ENCODE peak calls at places on chromosomes 3 and 15, in six cellular contexts. N is HCT116, Q is H1, G is HepG2, X is GM12878, R is K562. A is an unnamed sample.

GRCh38 chr15:57684491-57685184 is 21.9 kb upstream of the POLR2M start:
- DNase-seq in G (no peak), N (no peak), Q (no peak), R (no peak), X (no peak), A (no peak)

GRCh38 chr3:14863324-14864100 is 44.8 kb downstream of the FGD5 start:
- DNase-seq in N (no peak), R (no peak), X (no peak), Q (no peak), G (no peak), A (no peak)

GRCh38 chr3:30695302-30696061 is 89.1 kb downstream of the TGFBR2 start:
- DNase-seq in G (no peak), X (no peak), R (no peak), N (no peak), Q (no peak), A (peak; percentile 58)

GRCh38 chr3:45124379-45124778 is 21.8 kb downstream of the CDCP1 start:
- DNase-seq in N (no peak), G (no peak), X (no peak), Q (no peak), R (no peak), A (no peak)

GRCh38 chr15:65603134-65603533 is 7.8 kb downstream of the INTS14 start:
- DNase-seq in N (no peak), Q (no peak), R (no peak), G (no peak), X (no peak), A (no peak)

GRCh38 chr15:90685688-90686434 is 31.3 kb upstream of the BLM start:
- DNase-seq in Q (no peak), R (peak; percentile 40), X (no peak), N (no peak), G (no peak), A (no peak)

GRCh38 chr3:175150812-175151411 is 291.8 kb downstream of the NAALADL2 start:
- DNase-seq in G (no peak), R (no peak), X (no peak), N (peak; percentile 88), Q (no peak), A (no peak)

GRCh38 chr15:68542771-68543544 is 35.8 kb upstream of the CORO2B start:
- DNase-seq in N (no peak), G (peak; percentile 32), R (no peak), X (no peak), Q (no peak), A (no peak)

GRCh38 chr15:90838066-90838465 is 30.3 kb upstream of the FURIN start:
- DNase-seq in R (no peak), X (no peak), G (no peak), Q (no peak), N (no peak), A (no peak)

GRCh38 chr3:144028798-144029411 is 57.3 kb downstream of the DIPK2A start:
- DNase-seq in G (no peak), Q (no peak), N (no peak), R (no peak), X (peak; percentile 72), A (no peak)

GRCh38 chr3:186425788-186426730 is 64.0 kb upstream of the DGKG start:
- DNase-seq in N (no peak), R (no peak), Q (peak; percentile 42), X (no peak), G (no peak), A (peak; percentile 30)

GRCh38 chr3:160444411-160444810 is 5.2 kb downstream of the TRIM59 start:
- DNase-seq in N (no peak), G (no peak), X (no peak), R (peak; percentile 65), Q (no peak), A (no peak)

GRCh38 chr3:33437556-33438283 is 2.5 kb downstream of the UBP1 start:
- DNase-seq in N (no peak), G (peak; percentile 25), X (no peak), R (peak; percentile 63), Q (no peak), A (no peak)

GRCh38 chr3:38634133-38634532 is 15.4 kb downstream of the SCN5A start:
- DNase-seq in G (peak; percentile 47), Q (no peak), R (no peak), X (no peak), N (no peak), A (no peak)

GRCh38 chr3:187777331-187778046 is 32.2 kb upstream of the BCL6 start:
- DNase-seq in G (no peak), N (no peak), Q (no peak), R (no peak), X (peak; percentile 46), A (no peak)

GRCh38 chr3:72272356-72272755 is 487.4 kb upstream of the PROK2 start:
- DNase-seq in Q (no peak), X (no peak), R (no peak), G (no peak), N (no peak), A (no peak)

GRCh38 chr3:82773207-82773606 is 1011.8 kb upstream of the GBE1 start:
- DNase-seq in N (no peak), Q (no peak), X (no peak), R (no peak), G (no peak), A (no peak)

GRCh38 chr3:52791396-52791795 is 3.2 kb upstream of the ITIH3 start:
- DNase-seq in N (no peak), X (no peak), G (no peak), R (no peak), Q (no peak), A (no peak)

GRCh38 chr15:77019476-77020331 is 24.8 kb downstream of the PSTPIP1 start:
- DNase-seq in N (no peak), X (no peak), G (no peak), Q (no peak), R (no peak), A (no peak)

GRCh38 chr15:81224232-81224631 is 27.6 kb downstream of the IL16 start:
- DNase-seq in G (no peak), Q (no peak), R (no peak), X (no peak), N (no peak), A (no peak)

GRCh38 chr15:48978638-48979037 is 14.9 kb upstream of the SHC4 start:
- DNase-seq in Q (no peak), G (no peak), X (no peak), R (no peak), N (no peak), A (no peak)

GRCh38 chr3:124963755-124964154 is 29.2 kb upstream of the MUC13 start:
- DNase-seq in N (no peak), Q (no peak), G (peak; percentile 37), R (no peak), X (no peak), A (no peak)

GRCh38 chr15:76936671-76937070 is 5.1 kb downstream of the RCN2 start:
- DNase-seq in R (no peak), N (no peak), Q (no peak), G (peak; percentile 80), X (no peak), A (no peak)

GRCh38 chr3:43770426-43771103 is 79.8 kb downstream of the ABHD5 start:
- DNase-seq in N (no peak), Q (no peak), G (no peak), R (peak; percentile 92), X (no peak), A (no peak)

GRCh38 chr3:109161487-109162108 is 25.1 kb downstream of the C3orf85 start:
- DNase-seq in N (no peak), G (peak; percentile 46), Q (no peak), X (no peak), R (no peak), A (no peak)

DNA sequence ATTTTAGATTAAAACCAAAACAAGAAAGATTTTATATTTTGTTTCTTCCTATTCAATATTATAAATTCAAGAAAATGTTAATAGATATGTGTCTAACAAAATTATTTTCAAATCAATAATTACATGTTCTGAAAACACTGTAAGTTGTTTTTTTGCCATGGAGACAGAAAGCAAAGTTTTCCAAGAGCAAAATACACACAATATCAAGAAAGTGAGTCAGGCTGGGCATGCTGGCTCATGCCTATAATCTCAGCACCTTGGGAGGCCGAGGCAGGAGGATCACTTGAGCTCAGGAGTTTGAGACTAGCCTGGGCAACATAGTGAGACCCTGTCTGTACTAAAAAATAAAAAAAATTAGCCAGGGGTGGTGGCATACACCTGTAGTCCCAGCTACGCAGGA is 71.7 kb downstream of the TTC23 start:
- DNase-seq in N (no peak), G (no peak), X (no peak), R (no peak), Q (no peak), A (no peak)
- H3K4me1 ChIP-seq in N (no peaks in the 10 kb centered on the region), G (peaks cover 31% of the 10 kb centered on the region), X (no peaks in the 10 kb centered on the region), R (peaks cover 4% of the 10 kb centered on the region), Q (peaks cover 2% of the 10 kb centered on the region), A (no peaks in the 10 kb centered on the region)

DNA sequence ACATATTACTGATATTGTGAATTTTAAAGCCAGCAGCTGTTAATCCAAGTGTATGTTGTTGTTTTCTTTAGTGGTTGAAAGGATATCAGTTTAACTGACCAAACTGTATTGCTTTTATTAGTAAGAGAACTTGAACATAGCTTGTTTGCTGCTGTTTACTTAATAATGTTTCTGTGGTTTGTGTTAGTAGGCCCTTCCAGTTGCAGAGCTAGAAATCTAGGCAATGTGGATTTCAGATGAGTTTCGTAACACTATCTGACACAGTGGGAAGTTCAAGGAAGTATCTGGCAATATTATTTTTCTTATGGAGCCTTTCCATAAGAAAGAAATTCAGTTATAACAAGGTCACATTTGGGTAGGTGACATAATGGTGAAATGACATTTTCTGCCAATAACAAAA is 18.5 kb downstream of the ZNF609 start:
- DNase-seq in X (no peak), G (peak; percentile 10), R (no peak), Q (no peak), N (no peak), A (no peak)
- TF ChIP-seq ZNF274 in X (no peak), G (no peak), R (no peak), Q (no peak), N (no peak), A (no peak)

GRCh38 chr3:50203113-50203852 is 1.8 kb upstream of the SLC38A3 start:
- DNase-seq in N (no peak), Q (no peak), X (no peak), R (no peak), G (peak; percentile 70), A (no peak)

GRCh38 chr3:50202353-50203112 is 2.5 kb upstream of the SLC38A3 start:
- DNase-seq in N (no peak), Q (no peak), G (no peak), X (no peak), R (no peak), A (no peak)

GRCh38 chr3:50205719-50206276 is 727 bp downstream of the SLC38A3 start:
- DNase-seq in R (peak; percentile 27), Q (peak; percentile 89), N (peak; percentile 63), G (peak; percentile 73), X (no peak), A (no peak)

GRCh38 chr3:50204804-50205718 is at the start of gene SLC38A3:
- DNase-seq in X (no peak), G (no peak), N (no peak), Q (peak; percentile 82), R (no peak), A (no peak)

GRCh38 chr3:50204052-50204803 is 843 bp upstream of the SLC38A3 start:
- DNase-seq in R (no peak), G (no peak), X (no peak), Q (no peak), N (no peak), A (no peak)
- H3K4me3 ChIP-seq in R (no peak overlapping the region), G (peak overlapping the region; percentile 54), X (no peak overlapping the region), Q (peak overlapping the region; percentile 68), N (no peak overlapping the region), A (no peak overlapping the region)

DNA sequence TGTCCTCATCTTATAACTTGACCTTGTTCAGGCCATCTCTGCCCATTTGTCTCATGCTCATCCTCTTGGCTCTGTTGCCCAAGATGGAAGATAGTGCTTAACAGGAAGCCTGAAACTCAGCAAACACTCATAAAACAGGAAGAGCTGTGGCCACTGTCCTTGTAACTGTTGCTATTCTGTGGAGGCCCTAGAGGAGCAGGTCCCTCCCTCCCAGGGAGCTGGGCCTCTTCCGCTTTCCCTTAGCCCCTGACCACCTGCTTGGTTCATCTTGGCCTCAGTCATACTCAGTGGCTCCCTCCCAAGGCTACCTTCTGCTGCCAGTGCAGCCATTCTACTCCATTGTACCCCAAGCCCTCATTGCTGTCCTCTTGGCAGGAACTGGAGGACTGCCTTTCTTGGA is 3.5 kb downstream of the MAPKAPK3 start:
- DNase-seq in Q (no peak), R (no peak), G (no peak), X (no peak), N (no peak), A (no peak)
- H3K4me1 ChIP-seq in Q (peaks cover 20% of the 10 kb centered on the region), R (peaks cover 15% of the 10 kb centered on the region), G (peaks cover 50% of the 10 kb centered on the region), X (peaks cover 33% of the 10 kb centered on the region), N (peaks cover 76% of the 10 kb centered on the region), A (peaks cover 11% of the 10 kb centered on the region)

A was measured in NT2/D1.